ENCODE peak calls at places on chromosome 14, in ten cellular contexts. P is T-cell; V is activated T-helper 9 cell treated with anti-CD3 and anti-CD28 coated beads, Interleukin-2, amount 50 U/mL, for 16 hours; F is MM.1S; R is glutamatergic neuron; T is activated T-cell treated with anti-CD3 and anti-CD28 coated beads for 4 hours; H is activated naive CD4-positive, alpha-beta T cell treated with anti-CD3 and anti-CD28 coated beads, Interleukin-2, amount 10 ng/mL, durations not matched to agents 7 days and 5 days; N is activated CD4-positive, alpha-beta T cell treated with anti-CD3 and anti-CD28 coated beads, Interleukin-2, amount 10 ng/mL, durations not matched to agents 7 days and 5 days; X is germinal center; C is psoas muscle. D is an unnamed sample.

GRCh38 chr14:51680031-51680430 is 28.3 kb downstream of the FRMD6 start:
- DNase-seq in P (no peak), V (no peak), F (no peak), R (no peak), T (no peak), H (no peak), N (no peak), X (no peak), C (no peak), D (no peak)

GRCh38 chr14:36478782-36479181 is 41.2 kb downstream of the NKX2-1 start:
- DNase-seq in P (no peak), V (no peak), F (peak; percentile 58), R (no peak), T (no peak), H (no peak), N (no peak), X (no peak), C (no peak), D (no peak)

GRCh38 chr14:77327111-77327510 is 6.3 kb downstream of the GSTZ1 start:
- DNase-seq in P (no peak), V (no peak), F (no peak), R (no peak), T (no peak), H (no peak), N (no peak), X (no peak), C (no peak), D (no peak)

GRCh38 chr14:80602931-80603330 is 338.6 kb downstream of the CEP128 start:
- DNase-seq in P (no peak), V (no peak), F (no peak), R (no peak), T (no peak), H (no peak), N (no peak), X (no peak), C (no peak), D (no peak)

GRCh38 chr14:88492272-88493089 is 62.3 kb downstream of the PTPN21 start:
- DNase-seq in P (peak; percentile 32), V (no peak), F (peak; percentile 41), R (peak; percentile 68), T (peak; percentile 65), H (peak; percentile 76), N (peak; percentile 81), X (peak; percentile 74), C (no peak), D (peak; percentile 44)

GRCh38 chr14:54698501-54698900 is 131.6 kb downstream of the SAMD4A start:
- DNase-seq in P (no peak), V (no peak), F (no peak), R (no peak), T (no peak), H (no peak), N (no peak), X (no peak), C (no peak), D (no peak)

GRCh38 chr14:68231832-68232642 is 412.5 kb downstream of the RAD51B start:
- DNase-seq in P (no peak), V (no peak), F (no peak), R (no peak), T (no peak), H (no peak), N (no peak), X (no peak), C (no peak), D (no peak)

GRCh38 chr14:76056128-76056527 is 70.6 kb downstream of the IFT43 start:
- DNase-seq in P (no peak), V (no peak), F (no peak), R (no peak), T (no peak), H (no peak), N (no peak), X (no peak), C (no peak), D (no peak)

GRCh38 chr14:72889366-72889765 is 4.5 kb downstream of the DPF3 start:
- DNase-seq in P (no peak), V (no peak), F (peak; percentile 15), R (no peak), T (no peak), H (no peak), N (no peak), X (no peak), C (no peak), D (no peak)

GRCh38 chr14:101962503-101962874 is 1.9 kb upstream of the DYNC1H1 start:
- DNase-seq in P (no peak), V (no peak), F (no peak), R (peak; percentile 65), T (no peak), H (no peak), N (no peak), X (no peak), C (peak; percentile 67), D (no peak)

GRCh38 chr14:45072121-45072520 is 11.8 kb upstream of the PRPF39 start:
- DNase-seq in P (no peak), V (no peak), F (no peak), R (no peak), T (no peak), H (no peak), N (no peak), X (no peak), C (no peak), D (no peak)

GRCh38 chr14:71439247-71439646 is 493.0 kb upstream of the RGS6 start:
- DNase-seq in P (no peak), V (no peak), F (no peak), R (no peak), T (no peak), H (no peak), N (no peak), X (no peak), C (no peak), D (no peak)

GRCh38 chr14:93717222-93717967 is 70.9 kb downstream of the PRIMA1 start:
- DNase-seq in P (no peak), V (no peak), F (no peak), R (no peak), T (no peak), H (no peak), N (no peak), X (no peak), C (no peak), D (no peak)

GRCh38 chr14:87745507-87746118 is 247.4 kb downstream of the GALC start:
- DNase-seq in P (no peak), V (no peak), F (peak; percentile 7), R (peak; percentile 52), T (no peak), H (peak; percentile 27), N (peak; percentile 8), X (peak; percentile 11), C (no peak), D (no peak)

GRCh38 chr14:78172428-78172827 is 2.3 kb downstream of the NRXN3 start:
- DNase-seq in P (no peak), V (no peak), F (no peak), R (no peak), T (no peak), H (no peak), N (no peak), X (no peak), C (no peak), D (no peak)

GRCh38 chr14:21978184-21978998 is 304.8 kb upstream of the OR4E1 start:
- DNase-seq in P (peak; percentile 48), V (peak; percentile 34), F (peak; percentile 59), R (peak; percentile 76), T (peak; percentile 30), H (peak; percentile 72), N (peak; percentile 79), X (peak; percentile 61), C (peak; percentile 19), D (no peak)

GRCh38 chr14:77128414-77128891 is 13.1 kb downstream of the ZDHHC22 start:
- DNase-seq in P (no peak), V (no peak), F (no peak), R (no peak), T (no peak), H (no peak), N (no peak), X (no peak), C (no peak), D (no peak)

GRCh38 chr14:22289570-22289969 is 299.5 kb downstream of the DAD1 start:
- DNase-seq in P (no peak), V (no peak), F (no peak), R (no peak), T (no peak), H (no peak), N (no peak), X (no peak), C (no peak), D (no peak)

GRCh38 chr14:94543450-94544123 is 17.7 kb upstream of the SERPINA4 start:
- DNase-seq in P (no peak), V (no peak), F (no peak), R (no peak), T (no peak), H (no peak), N (no peak), X (no peak), C (no peak), D (no peak)

GRCh38 chr14:38522724-38523123 is 266.8 kb upstream of the CLEC14A start:
- DNase-seq in P (no peak), V (no peak), F (no peak), R (no peak), T (no peak), H (no peak), N (no peak), X (no peak), C (no peak), D (no peak)

GRCh38 chr14:39467889-39468524 is 35.8 kb upstream of the FBXO33 start:
- DNase-seq in P (no peak), V (no peak), F (peak; percentile 28), R (peak; percentile 26), T (no peak), H (peak; percentile 56), N (peak; percentile 44), X (no peak), C (no peak), D (no peak)

GRCh38 chr14:93228550-93228949 is 21.5 kb downstream of the UBR7 start:
- DNase-seq in P (no peak), V (no peak), F (no peak), R (no peak), T (no peak), H (no peak), N (no peak), X (no peak), C (no peak), D (no peak)

GRCh38 chr14:93219103-93219726 is 12.2 kb downstream of the UBR7 start:
- DNase-seq in P (peak; percentile 34), V (no peak), F (peak; percentile 54), R (no peak), T (peak; percentile 30), H (peak; percentile 69), N (peak; percentile 69), X (peak; percentile 46), C (no peak), D (no peak)

GRCh38 chr14:102848830-102849521 is 71.7 kb downstream of the TRAF3 start:
- DNase-seq in P (no peak), V (no peak), F (no peak), R (peak; percentile 74), T (no peak), H (no peak), N (no peak), X (no peak), C (peak; percentile 37), D (no peak)

GRCh38 chr14:103886304-103887169 is 39.2 kb upstream of the PPP1R13B start:
- DNase-seq in P (no peak), V (no peak), F (no peak), R (no peak), T (no peak), H (no peak), N (no peak), X (no peak), C (no peak), D (no peak)